ENCODE peak calls at places on chromosomes 6 and 20, in ten cellular contexts. M, I, U, L, G, K, D, Z, O and E are unnamed samples.

GRCh38 chr20:9739991-9740390 is 98.9 kb downstream of the PAK5 start:
- DNase-seq in Z (no peak), K (no peak), U (no peak), L (no peak), O (no peak), D (no peak), G (no peak), M (no peak), I (no peak), E (no peak)

GRCh38 chr6:5754904-5755303 is 251.8 kb downstream of the NRN1 start:
- DNase-seq in D (no peak), Z (no peak), O (no peak), G (no peak), L (no peak), U (no peak), K (no peak), M (no peak), I (no peak), E (no peak)

GRCh38 chr6:11973238-11973637 is 38.9 kb upstream of the HIVEP1 start:
- DNase-seq in D (no peak), M (no peak), K (no peak), G (no peak), L (no peak), Z (no peak), U (no peak), O (no peak), I (no peak), E (no peak)

GRCh38 chr6:45115696-45116095 is 212.4 kb upstream of the RUNX2 start:
- DNase-seq in M (no peak), K (no peak), I (no peak), G (no peak), L (no peak), U (no peak), Z (peak; percentile 55), D (peak; percentile 22), O (no peak), E (no peak)

GRCh38 chr6:56230976-56231566 is 16.3 kb downstream of the COL21A1 start:
- DNase-seq in I (no peak), U (no peak), D (peak; percentile 30), K (no peak), O (no peak), G (no peak), L (no peak), Z (no peak), M (no peak), E (no peak)

GRCh38 chr20:25310921-25311728 is 63.2 kb downstream of the PYGB start:
- DNase-seq in O (no peak), M (peak; percentile 49), K (peak; percentile 5), L (peak; percentile 5), Z (peak; percentile 93), G (peak; percentile 36), U (peak; percentile 20), D (no peak), I (no peak), E (no peak)

GRCh38 chr6:169986848-169987498 is 235.6 kb downstream of the ERMARD start:
- DNase-seq in G (no peak), O (no peak), U (no peak), Z (no peak), I (peak; percentile 8), L (no peak), K (no peak), M (peak; percentile 37), D (no peak), E (no peak)

GRCh38 chr6:97059473-97059872 is 134.9 kb downstream of the KLHL32 start:
- DNase-seq in D (peak; percentile 17), O (no peak), U (no peak), M (no peak), Z (peak; percentile 22), I (no peak), K (no peak), L (no peak), G (no peak), E (no peak)

GRCh38 chr20:23265226-23265625 is 85.4 kb upstream of the NXT1 start:
- DNase-seq in O (no peak), K (no peak), D (no peak), G (no peak), U (no peak), L (no peak), I (no peak), Z (no peak), M (no peak), E (no peak)

GRCh38 chr20:60984666-60985065 is 267.4 kb upstream of the CDH4 start:
- DNase-seq in Z (no peak), U (no peak), G (no peak), D (no peak), O (no peak), K (no peak), L (no peak), I (no peak), M (no peak), E (no peak)

GRCh38 chr20:49614338-49615050 is 46.6 kb upstream of the PTGIS start:
- DNase-seq in G (no peak), Z (no peak), K (no peak), D (no peak), O (peak; percentile 29), I (no peak), M (no peak), L (no peak), U (no peak), E (no peak)

GRCh38 chr6:32603888-32604287 is 14.2 kb upstream of the HLA-DRB1 start:
- DNase-seq in U (no peak), D (no peak), L (no peak), I (no peak), M (no peak), K (no peak), G (no peak), O (no peak), Z (no peak), E (no peak)

GRCh38 chr6:158597565-158597964 is 37.7 kb downstream of the TMEM181 start:
- DNase-seq in U (no peak), M (no peak), I (no peak), L (no peak), O (no peak), D (no peak), Z (no peak), K (no peak), G (no peak), E (no peak)

GRCh38 chr6:158599635-158600034 is 39.7 kb downstream of the TMEM181 start:
- DNase-seq in G (no peak), L (no peak), I (no peak), K (no peak), Z (no peak), O (no peak), U (no peak), D (no peak), M (no peak), E (no peak)

GRCh38 chr6:158595223-158595622 is 35.3 kb downstream of the TMEM181 start:
- DNase-seq in G (no peak), U (no peak), L (no peak), Z (no peak), I (no peak), O (no peak), M (no peak), D (no peak), K (no peak), E (no peak)

GRCh38 chr6:158593670-158594069 is 33.8 kb downstream of the TMEM181 start:
- DNase-seq in K (no peak), I (no peak), M (no peak), L (no peak), G (no peak), U (no peak), O (no peak), Z (no peak), D (no peak), E (no peak)

DNA sequence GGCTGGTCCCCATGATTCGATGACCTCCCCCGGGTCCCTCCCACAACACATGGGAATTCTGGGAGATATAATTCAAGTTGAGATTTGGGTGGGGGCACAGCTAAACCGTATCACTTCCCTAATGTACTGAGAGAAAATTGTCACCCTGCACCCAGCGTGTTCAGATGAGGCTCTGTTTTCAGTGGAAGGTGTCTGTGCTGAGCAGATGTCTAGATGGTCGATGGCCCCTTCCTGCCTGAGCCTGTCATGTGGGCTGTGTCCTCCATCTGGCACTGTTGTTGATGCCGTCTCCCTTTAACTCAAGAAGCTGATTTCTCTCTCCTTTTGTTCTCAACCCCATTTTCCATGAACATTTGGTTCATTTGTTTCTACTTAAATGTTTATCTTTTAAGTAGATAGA is 37.0 kb downstream of the TMEM181 start:
- DNase-seq in U (no peak), Z (no peak), I (no peak), O (no peak), M (no peak), K (no peak), D (no peak), G (no peak), L (no peak), E (no peak)
- H3K27ac ChIP-seq in U (no peak overlapping the region), Z (no peak overlapping the region), I (no peak overlapping the region), O (no peak overlapping the region), M (no peak overlapping the region), K (no peak overlapping the region), D (no peak overlapping the region), G (no peak overlapping the region), L (no peak overlapping the region), E (no peak overlapping the region)

GRCh38 chr6:36104836-36105235 is 25.5 kb upstream of the MAPK13 start:
- DNase-seq in I (no peak), M (no peak), L (no peak), K (no peak), U (no peak), Z (no peak), O (no peak), G (no peak), D (no peak), E (no peak)
- H3K36me3 ChIP-seq in I (peaks cover 50% of the 10 kb centered on the region), M (peaks cover 31% of the 10 kb centered on the region), L (no peaks in the 10 kb centered on the region), K (peaks cover 22% of the 10 kb centered on the region), U (peaks cover 86% of the 10 kb centered on the region), Z (peaks cover 26% of the 10 kb centered on the region), O (peaks cover 70% of the 10 kb centered on the region), G (no peaks in the 10 kb centered on the region), D (peaks cover 30% of the 10 kb centered on the region), E (peaks cover 31% of the 10 kb centered on the region)

DNA sequence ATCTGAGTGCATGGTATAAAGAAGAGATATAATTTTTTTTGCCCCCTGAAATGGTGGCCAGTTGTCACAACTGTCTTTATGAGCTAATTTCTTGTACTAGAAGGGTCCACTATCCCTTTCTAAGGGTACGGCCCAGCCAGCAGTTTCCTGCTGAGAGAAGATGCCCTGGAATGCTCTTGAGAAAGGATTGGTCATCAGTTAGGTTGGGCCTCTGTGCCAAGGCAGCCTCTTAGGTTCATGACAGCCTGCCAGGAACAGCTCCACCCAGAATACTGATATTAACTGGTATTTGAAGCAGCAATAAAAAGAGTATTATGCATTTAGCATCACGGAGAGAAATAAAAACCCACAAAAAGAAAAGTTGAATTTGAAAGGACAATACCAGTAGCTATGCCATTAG is 9.0 kb upstream of the HINT3 start:
- DNase-seq in U (peak; percentile 53), D (peak; percentile 67), M (no peak), I (no peak), L (no peak), K (no peak), G (no peak), O (no peak), Z (peak; percentile 64), E (peak; percentile 82)
- H3K4me1 ChIP-seq in U (peaks cover 31% of the 10 kb centered on the region), D (peaks cover 60% of the 10 kb centered on the region), M (peaks cover 39% of the 10 kb centered on the region), I (peaks cover 24% of the 10 kb centered on the region), L (peaks cover 11% of the 10 kb centered on the region), K (peaks cover 11% of the 10 kb centered on the region), G (no peaks in the 10 kb centered on the region), O (no peaks in the 10 kb centered on the region), Z (peaks cover 33% of the 10 kb centered on the region), E (peaks cover 8% of the 10 kb centered on the region)

GRCh38 chr6:160248538-160248937 is 10.1 kb downstream of the SLC22A2 start:
- DNase-seq in O (no peak), M (no peak), U (no peak), Z (peak; percentile 73), K (no peak), I (no peak), G (no peak), D (peak; percentile 75), L (no peak), E (no peak)
- H3K27ac ChIP-seq in O (no peak overlapping the region), M (no peak overlapping the region), U (no peak overlapping the region), Z (no peak overlapping the region), K (no peak overlapping the region), I (no peak overlapping the region), G (no peak overlapping the region), D (no peak overlapping the region), L (no peak overlapping the region), E (no peak overlapping the region)